ENCODE peak calls at places on chromosomes 6 and 20, in four cellular contexts. R is Panc1, H is sigmoid colon, I is spleen. L is an unnamed sample.

GRCh38 chr20:60214901-60215522 is 256.8 kb downstream of the CDH26 start:
- DNase-seq in R (no peak), H (no peak), I (no peak), L (no peak)

GRCh38 chr20:39111359-39112195 is 149.4 kb downstream of the DHX35 start:
- DNase-seq in H (no peak), R (no peak), I (no peak), L (no peak)

GRCh38 chr6:55153284-55153683 is 21.0 kb upstream of the HCRTR2 start:
- DNase-seq in H (no peak), I (no peak), R (no peak), L (no peak)

GRCh38 chr20:45345104-45345936 is 2.9 kb downstream of the SDC4 start:
- DNase-seq in R (no peak), I (no peak), H (no peak), L (no peak)

GRCh38 chr20:62952373-62953166 is at the start of gene SLC17A9:
- DNase-seq in H (peak; percentile 87), R (no peak), I (peak; percentile 94), L (peak; percentile 86)

GRCh38 chr6:102641426-102641825 is 1247.9 kb downstream of the GRIK2 start:
- DNase-seq in H (no peak), I (no peak), R (no peak), L (no peak)

GRCh38 chr6:150930816-150931215 is 65.3 kb downstream of the MTHFD1L start:
- DNase-seq in R (no peak), I (no peak), H (no peak), L (no peak)

GRCh38 chr6:140846518-140847277 is 1286.0 kb upstream of the GJE1 start:
- DNase-seq in R (no peak), I (no peak), H (no peak), L (no peak)

GRCh38 chr6:125791151-125791819 is 525 bp downstream of the NCOA7 start:
- DNase-seq in R (peak; percentile 66), I (peak; percentile 76), H (no peak), L (no peak)

GRCh38 chr6:26502169-26502568 is 2.1 kb downstream of the BTN1A1 start:
- DNase-seq in R (no peak), I (no peak), H (no peak), L (no peak)

GRCh38 chr20:10747019-10747418 is 73.2 kb upstream of the JAG1 start:
- DNase-seq in R (no peak), H (no peak), I (no peak), L (no peak)

GRCh38 chr20:45343445-45343866 is 4.8 kb downstream of the SDC4 start:
- DNase-seq in H (no peak), I (no peak), R (no peak), L (no peak)

GRCh38 chr6:64505312-64505711 is 869.7 kb downstream of the PHF3 start:
- DNase-seq in R (no peak), I (peak; percentile 52), H (no peak), L (peak; percentile 13)

GRCh38 chr6:161918154-161918553 is 644.3 kb upstream of the AGPAT4 start:
- DNase-seq in H (no peak), R (no peak), I (no peak), L (no peak)

GRCh38 chr20:16505894-16506293 is 67.4 kb downstream of the KIF16B start:
- DNase-seq in H (no peak), R (no peak), I (no peak), L (no peak)

GRCh38 chr20:16498526-16499140 is 74.6 kb downstream of the KIF16B start:
- DNase-seq in H (no peak), I (no peak), R (no peak), L (no peak)

GRCh38 chr20:16501236-16501635 is 72.0 kb downstream of the KIF16B start:
- DNase-seq in I (no peak), H (no peak), R (no peak), L (no peak)

GRCh38 chr20:16500197-16500596 is 73.1 kb downstream of the KIF16B start:
- DNase-seq in I (no peak), H (no peak), R (no peak), L (no peak)
- TF ChIP-seq POLR2AphosphoS5 in I (no peak), H (no peak), R (no peak), L (no peak)

GRCh38 chr20:36998652-36999051 is 47.1 kb upstream of the SAMHD1 start:
- DNase-seq in R (no peak), H (no peak), I (no peak), L (no peak)
- TF ChIP-seq POLR2AphosphoS5 in R (no peak), H (no peak), I (no peak), L (no peak)

GRCh38 chr6:72861935-72862432 is 240.1 kb downstream of the KCNQ5 start:
- DNase-seq in R (peak; percentile 36), I (no peak), H (no peak), L (no peak)
- TF ChIP-seq POLR2AphosphoS5 in R (no peak), I (no peak), H (no peak), L (no peak)

GRCh38 chr6:133590196-133590595 is 298.7 kb upstream of the TCF21 start:
- DNase-seq in I (no peak), H (no peak), R (no peak), L (no peak)

GRCh38 chr6:133587841-133588240 is 301.1 kb upstream of the TCF21 start:
- DNase-seq in I (no peak), R (no peak), H (no peak), L (no peak)

GRCh38 chr6:133591330-133591729 is 297.6 kb upstream of the TCF21 start:
- DNase-seq in H (no peak), R (no peak), I (no peak), L (no peak)

GRCh38 chr6:133587396-133587795 is 301.5 kb upstream of the TCF21 start:
- DNase-seq in H (no peak), R (no peak), I (no peak), L (no peak)

DNA sequence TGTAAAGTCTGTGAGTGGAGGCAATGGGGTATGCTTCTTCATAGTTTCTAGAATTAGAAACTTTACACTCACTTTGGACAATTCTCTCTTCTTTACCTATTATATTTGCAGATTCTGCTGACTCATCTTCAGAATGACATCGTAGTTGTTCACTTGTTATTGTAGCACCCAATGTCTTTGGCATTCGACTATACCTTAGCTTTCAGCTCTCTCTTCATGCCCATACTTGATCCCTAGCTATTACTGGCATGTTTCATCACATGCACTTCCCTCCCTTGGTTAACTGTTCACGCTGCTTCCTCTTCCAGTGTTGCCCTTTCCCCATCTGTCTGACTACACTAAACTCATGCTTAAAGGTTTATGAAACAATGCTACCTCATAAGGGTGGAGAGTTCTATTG is 298.1 kb upstream of the TCF21 start:
- DNase-seq in I (no peak), R (no peak), H (no peak), L (no peak)
- TF ChIP-seq POLR2AphosphoS5 in I (no peak), R (no peak), H (no peak), L (no peak)

DNA sequence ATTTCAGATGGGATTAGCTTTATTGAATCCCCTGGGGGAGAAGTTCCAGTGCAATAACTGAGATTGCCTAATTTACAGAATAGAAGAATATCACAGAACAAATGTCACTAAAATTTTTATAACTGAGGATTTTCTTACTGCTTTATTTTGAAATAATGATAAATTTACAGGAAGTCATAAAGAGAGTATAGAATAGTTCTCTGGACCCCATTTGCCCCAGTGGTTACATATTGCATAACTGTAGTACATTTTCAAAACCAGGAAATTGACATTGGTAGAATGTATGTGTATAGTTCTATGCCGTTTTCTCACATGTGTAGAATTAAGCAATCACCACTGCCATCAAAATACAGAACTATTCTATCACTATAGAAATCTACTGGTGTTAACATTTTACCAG is 18.4 kb downstream of the KIF6 start:
- DNase-seq in R (no peak), H (no peak), I (no peak), L (no peak)
- TF ChIP-seq POLR2AphosphoS5 in R (no peak), H (no peak), I (no peak), L (no peak)

GRCh38 chr6:158799051-158799792 is 19.9 kb downstream of the EZR start:
- DNase-seq in R (no peak), H (no peak), I (no peak), L (no peak)

GRCh38 chr6:158801655-158802294 is 17.4 kb downstream of the EZR start:
- DNase-seq in I (no peak), R (no peak), H (no peak), L (no peak)

GRCh38 chr6:158807515-158808441 is 11.4 kb downstream of the EZR start:
- DNase-seq in H (no peak), R (no peak), I (no peak), L (no peak)

GRCh38 chr6:158805698-158806373 is 13.3 kb downstream of the EZR start:
- DNase-seq in I (no peak), R (no peak), H (no peak), L (no peak)

DNA sequence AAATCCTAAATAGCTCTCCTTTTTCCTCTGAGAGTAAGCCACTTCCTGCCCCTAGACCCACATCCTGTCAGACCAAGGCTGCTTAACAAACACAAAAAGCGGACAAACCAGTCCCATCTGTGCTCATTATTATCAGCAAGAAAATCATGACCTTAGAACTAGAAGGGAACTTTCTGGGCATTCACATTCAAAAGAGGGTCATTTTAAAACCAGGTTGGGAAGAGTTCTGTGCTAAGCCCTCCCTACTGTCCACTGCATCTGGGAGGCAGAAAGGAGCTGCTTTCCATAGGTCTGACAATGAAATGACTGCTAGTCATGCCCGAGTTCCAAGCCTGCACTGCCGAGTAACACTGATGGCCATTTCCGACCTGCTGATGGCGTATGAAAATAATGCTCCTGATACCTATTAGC is 15.4 kb downstream of the EZR start:
- DNase-seq in H (no peak), I (no peak), R (no peak), L (no peak)
- TF ChIP-seq POLR2AphosphoS5 in H (no peak), I (peak; percentile 84), R (no peak), L (no peak)